ENCODE peak calls at places on chromosomes 16 and 17, in nine cellular contexts. N is CD8-positive, alpha-beta T cell; G is tibial nerve; R is OCI-LY7; Y is IMR-90; T is prostate gland; B is H9; P is upper lobe of right lung; Q is A549. E is an unnamed sample.

GRCh38 chr16:87965973-87966667 is 14.9 kb downstream of the BANP start:
- DNase-seq in N (no peak), G (no peak), R (no peak), Y (peak; percentile 49), T (no peak), B (no peak), P (no peak), Q (no peak), E (no peak)

GRCh38 chr17:30520882-30521281 is 43.7 kb downstream of the GOSR1 start:
- DNase-seq in N (no peak), G (no peak), R (no peak), Y (no peak), T (no peak), B (no peak), P (no peak), Q (no peak), E (no peak)

GRCh38 chr16:29114476-29115012 is 129.7 kb downstream of the LAT start:
- DNase-seq in N (no peak), G (no peak), R (no peak), Y (no peak), T (no peak), B (no peak), P (no peak), Q (no peak), E (no peak)

GRCh38 chr16:87832759-87833502 is 36.4 kb downstream of the SLC7A5 start:
- DNase-seq in N (no peak), G (no peak), R (peak; percentile 67), Y (no peak), T (no peak), B (no peak), P (no peak), Q (peak; percentile 54), E (no peak)

GRCh38 chr16:50741225-50741807 is 570 bp upstream of the CYLD start:
- DNase-seq in N (no peak), G (no peak), R (no peak), Y (no peak), T (no peak), B (no peak), P (peak; percentile 69), Q (peak; percentile 9), E (peak; percentile 64)

GRCh38 chr16:24999856-25000447 is 15.2 kb downstream of the ARHGAP17 start:
- DNase-seq in N (no peak), G (no peak), R (no peak), Y (no peak), T (no peak), B (no peak), P (no peak), Q (peak; percentile 31), E (no peak)

GRCh38 chr16:30494709-30495108 is 22.2 kb downstream of the ITGAL start:
- DNase-seq in N (no peak), G (no peak), R (no peak), Y (no peak), T (no peak), B (no peak), P (no peak), Q (no peak), E (no peak)

GRCh38 chr17:68297168-68297567 is 5.9 kb downstream of the ARSG start:
- DNase-seq in N (no peak), G (no peak), R (no peak), Y (no peak), T (peak; percentile 79), B (no peak), P (no peak), Q (no peak), E (no peak)

GRCh38 chr17:46727572-46728348 is 90.7 kb downstream of the WNT3 start:
- DNase-seq in N (no peak), G (no peak), R (no peak), Y (peak; percentile 90), T (no peak), B (no peak), P (no peak), Q (peak; percentile 18), E (no peak)

GRCh38 chr17:64687959-64688358 is 25.9 kb upstream of the SMURF2 start:
- DNase-seq in N (no peak), G (no peak), R (no peak), Y (peak; percentile 80), T (no peak), B (no peak), P (no peak), Q (no peak), E (no peak)

GRCh38 chr17:82083009-82083408 is 15.0 kb downstream of the FASN start:
- DNase-seq in N (no peak), G (no peak), R (no peak), Y (no peak), T (no peak), B (no peak), P (no peak), Q (no peak), E (no peak)

GRCh38 chr17:8574687-8575086 is 55.8 kb downstream of the MYH10 start:
- DNase-seq in N (no peak), G (no peak), R (no peak), Y (no peak), T (no peak), B (no peak), P (no peak), Q (peak; percentile 36), E (no peak)
- TF ChIP-seq CTCF in N (no peak), G (no peak), R (peak; percentile 14), Y (no peak), T (no peak), B (peak; percentile 40), P (no peak), Q (no peak), E (no peak)

DNA sequence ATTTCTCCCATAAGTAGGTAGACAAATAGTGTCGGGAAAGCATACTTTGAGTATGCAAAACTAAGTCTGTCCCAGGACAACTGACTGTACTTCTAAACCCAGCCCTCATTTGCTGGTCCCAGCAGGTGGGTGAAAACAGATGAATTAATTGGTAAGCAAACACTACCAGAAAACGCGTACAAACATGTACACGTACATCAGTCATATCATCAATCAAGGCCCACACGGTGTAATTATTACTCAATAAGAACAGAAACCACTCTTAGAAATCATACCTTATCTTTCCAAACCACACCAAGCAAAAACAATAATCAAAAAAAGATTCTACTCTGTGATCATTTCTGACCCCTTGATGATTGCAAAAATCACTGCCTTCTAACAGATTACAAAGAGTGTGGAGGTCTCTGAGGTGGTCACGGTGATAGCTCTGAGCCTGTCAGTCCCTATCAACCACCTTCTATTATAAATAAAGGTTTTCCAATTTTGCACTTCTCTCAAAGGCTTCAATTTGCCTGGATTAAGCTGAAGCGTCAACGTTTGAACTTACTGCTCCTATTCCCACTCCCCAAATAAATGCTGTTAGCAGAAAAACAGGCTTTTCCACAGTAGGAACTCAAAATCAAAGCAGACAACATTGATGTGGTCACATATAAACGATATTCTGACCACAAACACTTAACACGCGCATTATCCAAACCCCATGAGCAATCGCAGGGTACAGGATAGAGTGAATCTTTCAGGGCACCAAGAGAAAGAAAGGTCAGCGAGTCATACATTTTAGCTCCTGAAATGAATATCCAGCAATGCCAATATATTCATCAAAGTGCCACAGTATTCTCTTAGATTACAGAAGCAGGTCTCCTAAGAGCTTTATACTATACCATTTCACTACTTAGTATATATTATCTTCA is 211.9 kb downstream of the STX8 start:
- DNase-seq in N (no peak), G (no peak), R (no peak), Y (peak; percentile 72), T (no peak), B (no peak), P (no peak), Q (no peak), E (no peak)
- H3K4me1 ChIP-seq in N (no peaks in the 10 kb centered on the region), G (no peaks in the 10 kb centered on the region), R (no peaks in the 10 kb centered on the region), Y (peaks cover 9% of the 10 kb centered on the region), T (no peaks in the 10 kb centered on the region), B (no peaks in the 10 kb centered on the region), P (peaks cover 4% of the 10 kb centered on the region), Q (peaks cover 68% of the 10 kb centered on the region), E (peaks cover 10% of the 10 kb centered on the region)

GRCh38 chr16:23745263-23745662 is 9.6 kb upstream of the CHP2 start:
- DNase-seq in N (no peak), G (no peak), R (no peak), Y (no peak), T (no peak), B (no peak), P (no peak), Q (no peak), E (no peak)

GRCh38 chr16:23739516-23739915 is 15.3 kb upstream of the CHP2 start:
- DNase-seq in N (no peak), G (no peak), R (no peak), Y (no peak), T (no peak), B (no peak), P (no peak), Q (no peak), E (no peak)

GRCh38 chr16:23748630-23749029 is 6.2 kb upstream of the CHP2 start:
- DNase-seq in N (no peak), G (no peak), R (no peak), Y (no peak), T (no peak), B (no peak), P (no peak), Q (no peak), E (no peak)

GRCh38 chr16:23742761-23743160 is 12.1 kb upstream of the CHP2 start:
- DNase-seq in N (no peak), G (no peak), R (no peak), Y (no peak), T (no peak), B (no peak), P (no peak), Q (no peak), E (no peak)
- TF ChIP-seq CTCF in N (no peak), G (no peak), R (no peak), Y (no peak), T (no peak), B (peak; percentile 59), P (no peak), Q (no peak), E (no peak)

GRCh38 chr16:11658896-11659708 is 9.2 kb upstream of the SNN start:
- DNase-seq in N (no peak), G (no peak), R (no peak), Y (no peak), T (no peak), B (peak; percentile 51), P (no peak), Q (no peak), E (no peak)

GRCh38 chr16:11651796-11652195 is 16.5 kb upstream of the SNN start:
- DNase-seq in N (no peak), G (no peak), R (peak; percentile 38), Y (no peak), T (no peak), B (no peak), P (no peak), Q (no peak), E (no peak)

GRCh38 chr16:11650641-11651591 is 17.3 kb upstream of the SNN start:
- DNase-seq in N (no peak), G (no peak), R (no peak), Y (no peak), T (no peak), B (no peak), P (no peak), Q (no peak), E (no peak)

GRCh38 chr16:11655655-11656054 is 12.6 kb upstream of the SNN start:
- DNase-seq in N (no peak), G (no peak), R (no peak), Y (no peak), T (no peak), B (no peak), P (no peak), Q (no peak), E (no peak)
- H3K4me1 ChIP-seq in N (peaks cover 9% of the 10 kb centered on the region), G (no peaks in the 10 kb centered on the region), R (peaks cover 32% of the 10 kb centered on the region), Y (no peaks in the 10 kb centered on the region), T (no peaks in the 10 kb centered on the region), B (peaks cover 2% of the 10 kb centered on the region), P (no peaks in the 10 kb centered on the region), Q (peaks cover 21% of the 10 kb centered on the region), E (no peaks in the 10 kb centered on the region)